ENCODE peak calls at places on chromosome 15, in five cellular contexts. W, P, G, I and N are unnamed samples.

GRCh38 chr15:63501256-63502089 is 2.9 kb upstream of the USP3 start:
- DNase-seq in I (peak; percentile 86), P (peak; percentile 96), W (peak; percentile 10), G (peak; percentile 38), N (peak; percentile 78)

GRCh38 chr15:74209997-74210573 is 7.5 kb upstream of the STRA6 start:
- DNase-seq in P (peak; percentile 97), W (no peak), I (no peak), G (no peak), N (no peak)

GRCh38 chr15:23690450-23690852 is 3.3 kb upstream of the NDN start:
- DNase-seq in P (peak; percentile 93), W (no peak), G (peak; percentile 12), I (peak; percentile 74), N (peak; percentile 49)

GRCh38 chr15:73331501-73331900 is 37.3 kb downstream of the HCN4 start:
- DNase-seq in P (no peak), G (no peak), W (no peak), I (peak; percentile 43), N (no peak)

GRCh38 chr15:54772663-54773062 is 424.1 kb downstream of the RSL24D1 start:
- DNase-seq in G (no peak), I (no peak), P (no peak), W (no peak), N (no peak)

GRCh38 chr15:70827721-70828120 is 26.2 kb downstream of the LARP6 start:
- DNase-seq in I (no peak), W (no peak), P (no peak), G (no peak), N (no peak)

GRCh38 chr15:63402498-63403253 is 21.0 kb upstream of the CA12 start:
- DNase-seq in P (peak; percentile 71), W (no peak), I (peak; percentile 38), G (no peak), N (no peak)

GRCh38 chr15:54045397-54045796 is 67.2 kb downstream of the UNC13C start:
- DNase-seq in P (no peak), W (no peak), G (no peak), I (no peak), N (no peak)

GRCh38 chr15:83365370-83365938 is 81.0 kb upstream of the BNC1 start:
- DNase-seq in G (no peak), W (no peak), P (peak; percentile 87), I (no peak), N (no peak)

GRCh38 chr15:71242292-71242691 is 127.0 kb downstream of the THSD4 start:
- DNase-seq in I (no peak), G (no peak), P (no peak), W (no peak), N (no peak)

GRCh38 chr15:90862964-90863721 is 5.2 kb upstream of the FURIN start:
- DNase-seq in W (no peak), G (no peak), I (no peak), P (no peak), N (no peak)

GRCh38 chr15:90306560-90306959 is 41.1 kb downstream of the NGRN start:
- DNase-seq in W (no peak), I (no peak), P (no peak), G (no peak), N (no peak)

GRCh38 chr15:66621491-66622467 is 56.0 kb upstream of the LCTL start:
- DNase-seq in G (no peak), I (no peak), P (peak; percentile 54), W (no peak), N (no peak)